ENCODE peak calls at places on chromosome 21, in ten cellular contexts. One of them, this sample, is unnamed.

GRCh38 chr21:26055010-26055409 is 115.6 kb downstream of the APP start:
- DNase-seq in WERI-Rb-1: no peak
- DNase-seq in hepatocyte: no peak
- DNase-seq in caudate nucleus: no peak
- DNase-seq in stimulated activated CD4-positive, alpha-beta T cell treated with anti-CD3 and anti-CD28 coated beads, Interleukin-15, amount 100 ng/mL, for 1 hour: no peak
- DNase-seq in Calu3: no peak
- DNase-seq in neural crest cell: no peak
- DNase-seq in WTC11: no peak
- DNase-seq in stimulated activated naive CD4-positive, alpha-beta T cell: no peak
- DNase-seq in Caco-2: no peak
- DNase-seq in this sample: no peak

GRCh38 chr21:39447264-39447663 is 1.7 kb upstream of the LCA5L start:
- DNase-seq in WERI-Rb-1: no peak
- DNase-seq in hepatocyte: no peak
- DNase-seq in WTC11: no peak
- DNase-seq in neural crest cell: no peak
- DNase-seq in stimulated activated naive CD4-positive, alpha-beta T cell: no peak
- DNase-seq in Caco-2: no peak
- DNase-seq in stimulated activated CD4-positive, alpha-beta T cell treated with anti-CD3 and anti-CD28 coated beads, Interleukin-15, amount 100 ng/mL, for 1 hour: no peak
- DNase-seq in caudate nucleus: no peak
- DNase-seq in Calu3: no peak
- DNase-seq in this sample: no peak

GRCh38 chr21:41706678-41707077 is 60.2 kb downstream of the RIPK4 start:
- DNase-seq in Caco-2: peak
- DNase-seq in caudate nucleus: no peak
- DNase-seq in stimulated activated CD4-positive, alpha-beta T cell treated with anti-CD3 and anti-CD28 coated beads, Interleukin-15, amount 100 ng/mL, for 1 hour: no peak
- DNase-seq in neural crest cell: no peak
- DNase-seq in hepatocyte: peak
- DNase-seq in WERI-Rb-1: no peak
- DNase-seq in stimulated activated naive CD4-positive, alpha-beta T cell: no peak
- DNase-seq in WTC11: no peak
- DNase-seq in Calu3: no peak
- DNase-seq in this sample: no peak

GRCh38 chr21:20647603-20648002 is 350.6 kb upstream of the NCAM2 start:
- DNase-seq in Caco-2: no peak
- DNase-seq in Calu3: no peak
- DNase-seq in WERI-Rb-1: no peak
- DNase-seq in caudate nucleus: no peak
- DNase-seq in stimulated activated CD4-positive, alpha-beta T cell treated with anti-CD3 and anti-CD28 coated beads, Interleukin-15, amount 100 ng/mL, for 1 hour: no peak
- DNase-seq in neural crest cell: no peak
- DNase-seq in hepatocyte: no peak
- DNase-seq in stimulated activated naive CD4-positive, alpha-beta T cell: no peak
- DNase-seq in WTC11: no peak
- DNase-seq in this sample: peak

GRCh38 chr21:15289896-15290841 is 225.4 kb upstream of the NRIP1 start:
- DNase-seq in Calu3: peak
- DNase-seq in stimulated activated naive CD4-positive, alpha-beta T cell: no peak
- DNase-seq in hepatocyte: peak
- DNase-seq in caudate nucleus: no peak
- DNase-seq in WERI-Rb-1: no peak
- DNase-seq in WTC11: peak
- DNase-seq in Caco-2: no peak
- DNase-seq in neural crest cell: peak
- DNase-seq in stimulated activated CD4-positive, alpha-beta T cell treated with anti-CD3 and anti-CD28 coated beads, Interleukin-15, amount 100 ng/mL, for 1 hour: no peak
- DNase-seq in this sample: no peak

GRCh38 chr21:38965241-38965640 is 159.5 kb downstream of the ETS2 start:
- DNase-seq in WTC11: no peak
- DNase-seq in caudate nucleus: no peak
- DNase-seq in hepatocyte: no peak
- DNase-seq in Calu3: no peak
- DNase-seq in stimulated activated naive CD4-positive, alpha-beta T cell: no peak
- DNase-seq in Caco-2: peak
- DNase-seq in neural crest cell: no peak
- DNase-seq in WERI-Rb-1: no peak
- DNase-seq in stimulated activated CD4-positive, alpha-beta T cell treated with anti-CD3 and anti-CD28 coated beads, Interleukin-15, amount 100 ng/mL, for 1 hour: no peak
- DNase-seq in this sample: no peak

GRCh38 chr21:26810266-26810665 is 34.9 kb downstream of the ADAMTS1 start:
- DNase-seq in WTC11: no peak
- DNase-seq in WERI-Rb-1: no peak
- DNase-seq in stimulated activated naive CD4-positive, alpha-beta T cell: no peak
- DNase-seq in Caco-2: no peak
- DNase-seq in Calu3: no peak
- DNase-seq in caudate nucleus: no peak
- DNase-seq in neural crest cell: no peak
- DNase-seq in stimulated activated CD4-positive, alpha-beta T cell treated with anti-CD3 and anti-CD28 coated beads, Interleukin-15, amount 100 ng/mL, for 1 hour: no peak
- DNase-seq in hepatocyte: no peak
- DNase-seq in this sample: no peak

GRCh38 chr21:33101300-33102005 is 31.5 kb downstream of the OLIG1 start:
- DNase-seq in neural crest cell: peak
- DNase-seq in WTC11: peak
- DNase-seq in Calu3: no peak
- DNase-seq in stimulated activated naive CD4-positive, alpha-beta T cell: no peak
- DNase-seq in hepatocyte: no peak
- DNase-seq in stimulated activated CD4-positive, alpha-beta T cell treated with anti-CD3 and anti-CD28 coated beads, Interleukin-15, amount 100 ng/mL, for 1 hour: no peak
- DNase-seq in caudate nucleus: no peak
- DNase-seq in Caco-2: no peak
- DNase-seq in WERI-Rb-1: no peak
- DNase-seq in this sample: no peak

GRCh38 chr21:25733859-25734653 is 648 bp downstream of the ATP5PF start:
- DNase-seq in caudate nucleus: peak
- DNase-seq in stimulated activated CD4-positive, alpha-beta T cell treated with anti-CD3 and anti-CD28 coated beads, Interleukin-15, amount 100 ng/mL, for 1 hour: no peak
- DNase-seq in WTC11: peak
- DNase-seq in Calu3: peak
- DNase-seq in neural crest cell: no peak
- DNase-seq in WERI-Rb-1: no peak
- DNase-seq in hepatocyte: peak
- DNase-seq in stimulated activated naive CD4-positive, alpha-beta T cell: no peak
- DNase-seq in Caco-2: peak
- DNase-seq in this sample: no peak

GRCh38 chr21:16608209-16608830 is 878.5 kb downstream of the USP25 start:
- DNase-seq in stimulated activated CD4-positive, alpha-beta T cell treated with anti-CD3 and anti-CD28 coated beads, Interleukin-15, amount 100 ng/mL, for 1 hour: no peak
- DNase-seq in hepatocyte: no peak
- DNase-seq in WERI-Rb-1: no peak
- DNase-seq in WTC11: no peak
- DNase-seq in neural crest cell: no peak
- DNase-seq in Caco-2: peak
- DNase-seq in stimulated activated naive CD4-positive, alpha-beta T cell: no peak
- DNase-seq in Calu3: no peak
- DNase-seq in caudate nucleus: no peak
- DNase-seq in this sample: no peak

GRCh38 chr21:39502631-39503030 is 50.9 kb downstream of the SH3BGR start:
- DNase-seq in stimulated activated naive CD4-positive, alpha-beta T cell: no peak
- DNase-seq in hepatocyte: no peak
- DNase-seq in Calu3: no peak
- DNase-seq in neural crest cell: no peak
- DNase-seq in stimulated activated CD4-positive, alpha-beta T cell treated with anti-CD3 and anti-CD28 coated beads, Interleukin-15, amount 100 ng/mL, for 1 hour: no peak
- DNase-seq in WTC11: no peak
- DNase-seq in WERI-Rb-1: no peak
- DNase-seq in caudate nucleus: peak
- DNase-seq in Caco-2: no peak
- DNase-seq in this sample: no peak

GRCh38 chr21:35179990-35180557 is 131.0 kb upstream of the RUNX1 start:
- DNase-seq in WTC11: no peak
- DNase-seq in WERI-Rb-1: no peak
- DNase-seq in stimulated activated naive CD4-positive, alpha-beta T cell: no peak
- DNase-seq in caudate nucleus: no peak
- DNase-seq in stimulated activated CD4-positive, alpha-beta T cell treated with anti-CD3 and anti-CD28 coated beads, Interleukin-15, amount 100 ng/mL, for 1 hour: no peak
- DNase-seq in Calu3: peak
- DNase-seq in hepatocyte: no peak
- DNase-seq in neural crest cell: no peak
- DNase-seq in Caco-2: no peak
- DNase-seq in this sample: peak

GRCh38 chr21:25421327-25422028 is 185.8 kb downstream of the MRPL39 start:
- DNase-seq in Caco-2: peak
- DNase-seq in stimulated activated CD4-positive, alpha-beta T cell treated with anti-CD3 and anti-CD28 coated beads, Interleukin-15, amount 100 ng/mL, for 1 hour: peak
- DNase-seq in caudate nucleus: no peak
- DNase-seq in WERI-Rb-1: peak
- DNase-seq in stimulated activated naive CD4-positive, alpha-beta T cell: peak
- DNase-seq in neural crest cell: no peak
- DNase-seq in hepatocyte: peak
- DNase-seq in WTC11: peak
- DNase-seq in Calu3: peak
- DNase-seq in this sample: peak

GRCh38 chr21:44653656-44654575 is 543 bp downstream of the KRTAP12-4 start:
- DNase-seq in hepatocyte: no peak
- DNase-seq in stimulated activated naive CD4-positive, alpha-beta T cell: peak
- DNase-seq in Calu3: no peak
- DNase-seq in WTC11: no peak
- DNase-seq in neural crest cell: no peak
- DNase-seq in WERI-Rb-1: no peak
- DNase-seq in caudate nucleus: no peak
- DNase-seq in Caco-2: no peak
- DNase-seq in stimulated activated CD4-positive, alpha-beta T cell treated with anti-CD3 and anti-CD28 coated beads, Interleukin-15, amount 100 ng/mL, for 1 hour: peak
- DNase-seq in this sample: no peak

GRCh38 chr21:33266050-33266783 is at the start of gene IL10RB:
- DNase-seq in Calu3: peak
- DNase-seq in hepatocyte: peak
- DNase-seq in neural crest cell: peak
- DNase-seq in Caco-2: peak
- DNase-seq in stimulated activated CD4-positive, alpha-beta T cell treated with anti-CD3 and anti-CD28 coated beads, Interleukin-15, amount 100 ng/mL, for 1 hour: peak
- DNase-seq in WERI-Rb-1: peak
- DNase-seq in stimulated activated naive CD4-positive, alpha-beta T cell: peak
- DNase-seq in caudate nucleus: peak
- DNase-seq in WTC11: peak
- DNase-seq in this sample: no peak

GRCh38 chr21:42570362-42570761 is 56.7 kb downstream of the SLC37A1 start:
- DNase-seq in WERI-Rb-1: peak
- DNase-seq in Calu3: no peak
- DNase-seq in hepatocyte: no peak
- DNase-seq in WTC11: no peak
- DNase-seq in neural crest cell: no peak
- DNase-seq in stimulated activated CD4-positive, alpha-beta T cell treated with anti-CD3 and anti-CD28 coated beads, Interleukin-15, amount 100 ng/mL, for 1 hour: no peak
- DNase-seq in stimulated activated naive CD4-positive, alpha-beta T cell: no peak
- DNase-seq in caudate nucleus: no peak
- DNase-seq in Caco-2: no peak
- DNase-seq in this sample: no peak

GRCh38 chr21:17679002-17679600 is 66.4 kb upstream of the BTG3 start:
- DNase-seq in Calu3: peak
- DNase-seq in caudate nucleus: no peak
- DNase-seq in WTC11: no peak
- DNase-seq in neural crest cell: no peak
- DNase-seq in stimulated activated naive CD4-positive, alpha-beta T cell: peak
- DNase-seq in stimulated activated CD4-positive, alpha-beta T cell treated with anti-CD3 and anti-CD28 coated beads, Interleukin-15, amount 100 ng/mL, for 1 hour: no peak
- DNase-seq in Caco-2: peak
- DNase-seq in hepatocyte: peak
- DNase-seq in WERI-Rb-1: no peak
- DNase-seq in this sample: peak

This sample was measured in astrocyte of the cerebellum.